ENCODE peak calls at places on chromosomes 12 and 14, in nine cellular contexts. M is tibial nerve, I is choroid plexus epithelial cell, W is HFF-Myc, G is endodermal cell, T is WTC11, B is LNCaP clone FGC, X is endothelial cell, U is left ventricle myocardium inferior. K is an unnamed sample.

GRCh38 chr14:58749066-58749669 is 111.4 kb downstream of the DACT1 start:
- DNase-seq in B (no peak), M (peak), W (peak), X (no peak), I (peak), G (no peak), U (no peak), T (no peak), K (peak)

GRCh38 chr12:110813298-110813697 is 33.5 kb upstream of the CCDC63 start:
- DNase-seq in I (no peak), G (peak), U (no peak), T (no peak), M (no peak), B (no peak), X (no peak), W (no peak), K (no peak)

GRCh38 chr12:9133243-9133938 is 17.7 kb upstream of the A2M start:
- DNase-seq in B (no peak), M (no peak), U (no peak), W (no peak), I (no peak), G (no peak), X (no peak), T (no peak), K (no peak)

GRCh38 chr12:102169922-102170698 is 27.5 kb downstream of the PMCH start:
- DNase-seq in M (peak), X (peak), U (no peak), T (no peak), I (peak), W (peak), B (no peak), G (no peak), K (no peak)

GRCh38 chr12:71223139-71223538 is 65.3 kb upstream of the TSPAN8 start:
- DNase-seq in X (no peak), M (no peak), U (no peak), B (no peak), G (no peak), T (no peak), W (no peak), I (peak), K (no peak)

GRCh38 chr14:32476532-32476931 is 147.4 kb downstream of the AKAP6 start:
- DNase-seq in U (no peak), W (no peak), G (no peak), X (no peak), T (no peak), I (no peak), M (no peak), B (no peak), K (no peak)

GRCh38 chr14:26174395-26174794 is 423.4 kb downstream of the NOVA1 start:
- DNase-seq in X (no peak), M (no peak), W (no peak), U (no peak), T (no peak), B (no peak), G (no peak), I (no peak), K (no peak)

GRCh38 chr12:125418902-125419564 is 353.8 kb downstream of the AACS start:
- DNase-seq in G (no peak), T (no peak), U (no peak), M (no peak), I (no peak), X (no peak), W (no peak), B (no peak), K (no peak)

GRCh38 chr12:3034067-3034750 is 43.0 kb upstream of the TSPAN9 start:
- DNase-seq in W (no peak), M (peak), U (peak), G (peak), T (peak), X (peak), B (no peak), I (peak), K (peak)

GRCh38 chr12:39846971-39847661 is 227.5 kb upstream of the ABCD2 start:
- DNase-seq in T (no peak), B (no peak), M (no peak), I (peak), X (no peak), G (no peak), U (no peak), W (peak), K (no peak)

GRCh38 chr14:42112108-42112507 is 505.4 kb downstream of the LRFN5 start:
- DNase-seq in T (no peak), U (no peak), G (no peak), X (no peak), M (no peak), I (no peak), B (no peak), W (no peak), K (no peak)

GRCh38 chr12:113476093-113476986 is 4.7 kb upstream of the LHX5 start:
- DNase-seq in I (no peak), X (no peak), M (no peak), T (no peak), B (no peak), W (no peak), U (no peak), G (peak), K (no peak)

GRCh38 chr14:74898083-74898482 is 16.4 kb downstream of the DLST start:
- DNase-seq in M (no peak), B (no peak), T (no peak), X (no peak), I (no peak), G (no peak), U (no peak), W (no peak), K (no peak)

GRCh38 chr14:24335461-24336146 is 733 bp upstream of the ADCY4 start:
- DNase-seq in U (no peak), T (no peak), X (no peak), I (no peak), G (peak), W (no peak), M (no peak), B (no peak), K (no peak)

GRCh38 chr12:52389313-52390207 is 4.1 kb upstream of the KRT84 start:
- DNase-seq in B (no peak), W (no peak), T (no peak), X (no peak), M (no peak), G (peak), U (no peak), I (no peak), K (no peak)

GRCh38 chr12:5430639-5431603 is 987 bp upstream of the NTF3 start:
- DNase-seq in M (no peak), W (no peak), B (no peak), U (no peak), X (peak), I (no peak), T (peak), G (peak), K (peak)

GRCh38 chr12:94186461-94187237 is 38.3 kb downstream of the PLXNC1 start:
- DNase-seq in M (peak), W (no peak), T (peak), X (peak), U (peak), G (peak), I (peak), B (no peak), K (peak)

GRCh38 chr12:6062427-6063378 is 61.8 kb downstream of the VWF start:
- DNase-seq in X (peak), T (peak), M (no peak), W (no peak), I (peak), G (peak), U (no peak), B (no peak), K (no peak)

GRCh38 chr12:11797317-11797913 is 147.9 kb downstream of the ETV6 start:
- DNase-seq in X (no peak), W (peak), T (no peak), I (peak), B (no peak), U (no peak), M (no peak), G (no peak), K (no peak)

GRCh38 chr14:94317259-94317658 is 5.9 kb downstream of the SERPINA6 start:
- DNase-seq in M (peak), B (no peak), X (no peak), I (peak), T (no peak), W (no peak), U (peak), G (no peak), K (peak)

GRCh38 chr14:23707415-23707814 is 71.3 kb downstream of the DHRS2 start:
- DNase-seq in X (no peak), W (no peak), G (no peak), M (no peak), T (no peak), I (no peak), B (no peak), U (no peak), K (no peak)

GRCh38 chr14:69044965-69045555 is 66.0 kb upstream of the ACTN1 start:
- DNase-seq in X (no peak), I (peak), B (no peak), M (no peak), W (no peak), G (no peak), T (no peak), U (peak), K (no peak)

GRCh38 chr14:70640938-70641547 is 673 bp upstream of the TTC9 start:
- DNase-seq in M (no peak), B (no peak), T (no peak), W (no peak), G (peak), I (peak), U (no peak), X (peak), K (no peak)

GRCh38 chr12:113030875-113031525 is 25.5 kb upstream of the DTX1 start:
- DNase-seq in T (peak), I (peak), U (no peak), G (peak), M (peak), X (no peak), W (peak), B (peak), K (peak)

GRCh38 chr12:112907415-112908157 is 824 bp downstream of the OAS1 start:
- DNase-seq in M (no peak), T (no peak), I (no peak), U (no peak), B (no peak), X (no peak), W (no peak), G (no peak), K (no peak)

GRCh38 chr12:45913631-45914030 is 76.7 kb downstream of the SCAF11 start:
- DNase-seq in M (no peak), W (no peak), I (no peak), G (no peak), B (no peak), X (no peak), U (no peak), T (no peak), K (no peak)

GRCh38 chr12:65656904-65657351 is 167.4 kb upstream of the HMGA2 start:
- DNase-seq in G (no peak), I (peak), T (no peak), M (no peak), B (no peak), U (no peak), W (peak), X (no peak), K (no peak)

GRCh38 chr14:20413785-20414117 is 450 bp upstream of the TEP1 start:
- DNase-seq in B (no peak), X (no peak), T (no peak), G (no peak), M (no peak), I (peak), U (no peak), W (no peak), K (no peak)

GRCh38 chr14:66045572-66046021 is 440.6 kb upstream of the CCDC196 start:
- DNase-seq in X (peak), M (no peak), T (no peak), G (peak), W (no peak), I (peak), U (peak), B (no peak), K (no peak)

GRCh38 chr12:118107026-118107425 is 3.2 kb upstream of the VSIG10 start:
- DNase-seq in I (no peak), G (no peak), T (no peak), U (no peak), X (no peak), M (no peak), W (no peak), B (peak), K (no peak)

GRCh38 chr14:59631237-59631636 is 54.6 kb upstream of the CCDC175 start:
- DNase-seq in I (peak), W (no peak), T (peak), G (peak), U (no peak), M (no peak), B (no peak), X (peak), K (no peak)

GRCh38 chr12:100391856-100392255 is 35.0 kb downstream of the SLC17A8 start:
- DNase-seq in I (peak), U (no peak), T (no peak), X (no peak), W (no peak), M (peak), B (no peak), G (no peak), K (no peak)

GRCh38 chr14:95432152-95433093 is 84.0 kb downstream of the SYNE3 start:
- DNase-seq in W (no peak), T (peak), M (peak), G (peak), U (peak), I (peak), X (peak), B (peak), K (no peak)

GRCh38 chr12:81692008-81692407 is 67.1 kb downstream of the PPFIA2 start:
- DNase-seq in I (no peak), U (no peak), T (no peak), B (peak), X (no peak), G (peak), M (no peak), W (no peak), K (no peak)

DNA sequence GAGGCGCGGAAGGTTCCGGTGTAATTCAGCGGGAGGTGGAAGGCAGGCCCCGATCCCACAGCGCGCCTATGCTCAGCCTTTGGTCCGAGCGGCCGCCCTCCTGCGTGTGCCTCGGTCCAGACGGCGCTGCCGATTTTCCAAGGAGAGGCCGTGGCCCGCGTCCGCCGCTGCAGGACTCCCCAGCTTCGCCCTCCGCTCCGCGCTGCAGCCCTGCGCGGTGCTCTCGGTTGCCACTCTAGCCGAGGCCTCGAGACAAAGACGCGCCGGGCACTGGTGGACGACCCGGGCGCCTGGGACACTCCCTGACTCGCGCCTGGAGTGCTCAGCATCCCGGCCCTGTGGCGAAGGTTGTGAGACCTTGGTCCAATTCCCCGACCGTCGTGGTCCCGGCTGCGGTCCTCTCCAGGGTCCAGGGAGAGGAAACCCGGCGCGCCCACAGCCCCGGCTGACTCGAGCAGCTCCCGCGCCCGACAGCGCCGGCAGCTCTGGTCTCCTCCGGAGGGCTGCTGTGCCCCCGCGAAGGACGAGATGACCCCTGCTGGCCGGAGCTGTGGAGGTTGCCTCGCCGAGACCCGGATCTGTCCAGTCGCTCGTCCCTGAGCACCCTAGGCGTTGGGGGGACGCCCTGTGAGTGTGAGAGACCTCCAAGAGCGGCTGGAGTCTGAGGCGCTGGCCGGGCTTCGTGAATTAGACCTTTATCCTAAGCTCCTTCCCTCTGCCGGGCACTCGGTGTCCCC is 6.5 kb downstream of the HOXC12 start:
- DNase-seq in B (no peak), I (no peak), U (no peak), G (peak), M (no peak), W (no peak), T (no peak), X (peak), K (peak)
- TF ChIP-seq CTCF in B (no peak), I (no peak), U (no peak), G (peak), M (no peak), W (no peak), T (no peak), X (no peak), K (no peak)

GRCh38 chr12:15280930-15281329 is 41.4 kb upstream of the PTPRO start:
- DNase-seq in T (no peak), I (no peak), X (no peak), B (no peak), G (no peak), W (no peak), M (no peak), U (no peak), K (no peak)

GRCh38 chr12:15273896-15274295 is 48.4 kb upstream of the PTPRO start:
- DNase-seq in B (no peak), X (no peak), I (no peak), M (no peak), W (no peak), U (no peak), G (no peak), T (no peak), K (no peak)

GRCh38 chr12:15274561-15274967 is 47.7 kb upstream of the PTPRO start:
- DNase-seq in X (no peak), T (no peak), B (peak), U (no peak), I (peak), W (no peak), G (no peak), M (no peak), K (no peak)

GRCh38 chr12:15276088-15276698 is 46.1 kb upstream of the PTPRO start:
- DNase-seq in W (peak), U (no peak), T (no peak), G (peak), M (peak), X (peak), I (peak), B (no peak), K (no peak)

DNA sequence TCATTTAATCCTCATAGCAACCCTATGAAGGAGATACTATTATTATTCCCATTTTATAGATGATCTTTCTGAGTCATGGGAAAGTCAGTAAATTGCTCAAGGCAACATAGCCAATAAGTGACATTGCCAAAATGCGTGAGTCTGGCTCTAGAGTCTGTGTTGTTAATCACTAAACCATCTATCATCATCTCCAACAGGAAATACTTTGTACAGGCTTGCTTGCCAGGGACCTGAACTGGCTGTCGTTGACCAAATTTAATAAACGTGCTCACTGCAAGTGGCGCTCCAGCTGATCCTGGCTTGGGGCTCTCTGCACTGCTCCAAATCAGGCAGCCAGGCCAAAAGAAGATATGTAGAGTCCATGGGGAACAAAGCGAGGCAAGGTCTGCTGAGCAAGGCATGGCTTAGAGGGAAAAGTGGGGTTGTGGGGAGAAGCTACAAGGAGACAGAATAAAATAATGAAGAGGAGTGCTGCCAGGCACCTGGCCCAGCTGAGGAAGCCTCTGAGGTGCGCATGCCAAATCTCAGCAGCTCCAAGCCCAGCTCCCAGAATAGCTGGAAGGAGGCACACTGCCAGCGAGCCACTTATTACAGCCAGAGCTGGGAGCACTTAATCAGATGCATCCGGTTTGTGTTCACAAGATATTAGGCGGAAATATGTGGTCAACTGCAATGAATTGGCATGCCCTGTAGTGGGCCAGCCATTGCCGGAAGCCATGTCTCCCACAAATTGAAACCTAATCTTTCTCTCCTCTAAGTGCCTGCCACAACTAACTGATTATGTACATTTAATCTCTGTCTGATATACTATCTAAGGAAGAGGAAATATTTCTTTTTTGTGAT is 43.3 kb upstream of the PTPRO start:
- DNase-seq in B (peak), W (peak), I (peak), G (no peak), X (no peak), M (peak), T (no peak), U (peak), K (peak)
- TF ChIP-seq CTCF in B (no peak), W (no peak), I (no peak), G (no peak), X (no peak), M (no peak), T (no peak), U (peak), K (no peak)

GRCh38 chr14:34227834-34228662 is 234.0 kb downstream of the SPTSSA start:
- DNase-seq in I (peak), W (peak), G (peak), M (peak), X (peak), U (peak), B (no peak), T (peak), K (peak)
- TF ChIP-seq CTCF in I (peak), W (peak), G (peak), M (peak), X (peak), U (peak), B (peak), T (peak), K (peak)

DNA sequence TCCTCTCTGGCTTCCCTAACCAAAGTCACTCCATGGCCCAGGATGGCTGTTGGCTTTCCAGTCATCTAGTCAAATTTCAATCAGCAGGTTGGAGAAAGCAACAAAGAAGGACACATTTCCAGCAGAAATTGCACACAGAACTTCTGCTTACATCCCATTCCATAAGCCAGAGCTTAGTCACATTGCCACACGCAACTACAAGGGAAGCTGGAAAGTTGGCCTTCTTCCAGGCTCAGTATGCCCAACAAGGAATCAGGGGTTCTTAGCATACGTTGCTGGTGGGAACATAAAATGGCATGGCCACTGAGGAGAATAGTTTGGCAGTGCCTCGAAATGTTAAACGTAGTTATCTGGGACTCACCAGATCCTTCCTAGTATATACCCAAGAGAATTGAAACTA is 9.3 kb upstream of the APPL2 start:
- DNase-seq in M (no peak), W (no peak), I (no peak), X (no peak), G (no peak), B (no peak), U (no peak), T (no peak), K (no peak)
- TF ChIP-seq CTCF in M (no peak), W (no peak), I (no peak), X (no peak), G (no peak), B (no peak), U (no peak), T (no peak), K (no peak)

K was measured in tibial artery.